ENCODE peak calls at places on chromosomes 13 and 19, in six cellular contexts. L is neural progenitor cell, Q is AG09309, O is Peyer's patch, R is WTC11, V is Caco-2. D is an unnamed sample.

GRCh38 chr13:44368062-44368591 is 5.5 kb upstream of the SERP2 start:
- DNase-seq in L (no peak), Q (peak), O (no peak), R (no peak), V (peak), D (no peak)

GRCh38 chr19:15298847-15299567 is 33.3 kb downstream of the BRD4 start:
- DNase-seq in L (no peak), Q (no peak), O (no peak), R (no peak), V (no peak), D (no peak)

GRCh38 chr19:38020331-38020730 is 113.3 kb downstream of the SIPA1L3 start:
- DNase-seq in L (no peak), Q (no peak), O (no peak), R (no peak), V (no peak), D (no peak)

GRCh38 chr13:58611117-58611516 is 979.6 kb downstream of the PCDH17 start:
- DNase-seq in L (no peak), Q (no peak), O (no peak), R (no peak), V (no peak), D (no peak)

GRCh38 chr19:1041835-1042685 is 2.2 kb downstream of the ABCA7 start:
- DNase-seq in L (no peak), Q (no peak), O (no peak), R (no peak), V (no peak), D (no peak)

GRCh38 chr13:43095771-43096719 is 72.7 kb downstream of the DNAJC15 start:
- DNase-seq in L (no peak), Q (no peak), O (no peak), R (no peak), V (no peak), D (no peak)

GRCh38 chr19:43778651-43779050 is 2.1 kb downstream of the KCNN4 start:
- DNase-seq in L (no peak), Q (no peak), O (peak), R (no peak), V (no peak), D (no peak)

GRCh38 chr19:33819875-33820781 is 23.5 kb downstream of the KCTD15 start:
- DNase-seq in L (peak), Q (no peak), O (peak), R (peak), V (peak), D (peak)

GRCh38 chr19:49113762-49114629 is at the start of gene LIN7B:
- DNase-seq in L (peak), Q (no peak), O (peak), R (peak), V (peak), D (peak)

GRCh38 chr19:35055715-35056179 is 14.2 kb downstream of the HPN start:
- DNase-seq in L (peak), Q (no peak), O (no peak), R (peak), V (peak), D (no peak)

GRCh38 chr19:19451429-19452240 is 46.2 kb downstream of the GATAD2A start:
- DNase-seq in L (no peak), Q (no peak), O (no peak), R (no peak), V (no peak), D (no peak)

GRCh38 chr13:42574435-42575311 is 721 bp downstream of the TNFSF11 start:
- DNase-seq in L (peak), Q (no peak), O (peak), R (peak), V (no peak), D (no peak)

GRCh38 chr19:39409207-39409885 is 2.7 kb downstream of the ZFP36 start:
- DNase-seq in L (no peak), Q (no peak), O (peak), R (peak), V (peak), D (no peak)

GRCh38 chr19:44683434-44684210 is 12.3 kb downstream of the CEACAM19 start:
- DNase-seq in L (no peak), Q (no peak), O (no peak), R (no peak), V (no peak), D (no peak)

GRCh38 chr13:32940601-32941000 is 75.6 kb upstream of the KL start:
- DNase-seq in L (no peak), Q (no peak), O (no peak), R (no peak), V (no peak), D (no peak)

GRCh38 chr19:29873024-29873800 is 61.4 kb downstream of the CCNE1 start:
- DNase-seq in L (peak), Q (no peak), O (peak), R (peak), V (peak), D (peak)

GRCh38 chr19:29872224-29872731 is 60.5 kb downstream of the CCNE1 start:
- DNase-seq in L (peak), Q (no peak), O (no peak), R (peak), V (no peak), D (no peak)

GRCh38 chr19:29876414-29876813 is 64.6 kb downstream of the CCNE1 start:
- DNase-seq in L (no peak), Q (no peak), O (no peak), R (no peak), V (no peak), D (no peak)

GRCh38 chr19:29875931-29876330 is 64.1 kb downstream of the CCNE1 start:
- DNase-seq in L (no peak), Q (no peak), O (no peak), R (no peak), V (no peak), D (no peak)

GRCh38 chr19:29873801-29874575 is 62.2 kb downstream of the CCNE1 start:
- DNase-seq in L (no peak), Q (no peak), O (no peak), R (no peak), V (no peak), D (no peak)
- TF ChIP-seq CTCF in L (peak), Q (no peak), O (no peak), R (peak), V (no peak), D (no peak)

GRCh38 chr13:35162420-35162819 is 220.3 kb downstream of the NBEA start:
- DNase-seq in L (no peak), Q (no peak), O (no peak), R (no peak), V (no peak), D (no peak)
- TF ChIP-seq CTCF in L (no peak), Q (no peak), O (no peak), R (no peak), V (no peak), D (no peak)

GRCh38 chr13:51260154-51260553 is 38.0 kb downstream of the FAM124A start:
- DNase-seq in L (no peak), Q (no peak), O (no peak), R (no peak), V (no peak), D (no peak)

GRCh38 chr13:51259359-51259645 is 37.1 kb downstream of the FAM124A start:
- DNase-seq in L (no peak), Q (no peak), O (no peak), R (no peak), V (no peak), D (no peak)

GRCh38 chr13:51261610-51262249 is 39.5 kb downstream of the FAM124A start:
- DNase-seq in L (no peak), Q (no peak), O (no peak), R (no peak), V (no peak), D (no peak)

GRCh38 chr13:51258612-51259358 is 36.6 kb downstream of the FAM124A start:
- DNase-seq in L (no peak), Q (no peak), O (no peak), R (no peak), V (no peak), D (peak)

DNA sequence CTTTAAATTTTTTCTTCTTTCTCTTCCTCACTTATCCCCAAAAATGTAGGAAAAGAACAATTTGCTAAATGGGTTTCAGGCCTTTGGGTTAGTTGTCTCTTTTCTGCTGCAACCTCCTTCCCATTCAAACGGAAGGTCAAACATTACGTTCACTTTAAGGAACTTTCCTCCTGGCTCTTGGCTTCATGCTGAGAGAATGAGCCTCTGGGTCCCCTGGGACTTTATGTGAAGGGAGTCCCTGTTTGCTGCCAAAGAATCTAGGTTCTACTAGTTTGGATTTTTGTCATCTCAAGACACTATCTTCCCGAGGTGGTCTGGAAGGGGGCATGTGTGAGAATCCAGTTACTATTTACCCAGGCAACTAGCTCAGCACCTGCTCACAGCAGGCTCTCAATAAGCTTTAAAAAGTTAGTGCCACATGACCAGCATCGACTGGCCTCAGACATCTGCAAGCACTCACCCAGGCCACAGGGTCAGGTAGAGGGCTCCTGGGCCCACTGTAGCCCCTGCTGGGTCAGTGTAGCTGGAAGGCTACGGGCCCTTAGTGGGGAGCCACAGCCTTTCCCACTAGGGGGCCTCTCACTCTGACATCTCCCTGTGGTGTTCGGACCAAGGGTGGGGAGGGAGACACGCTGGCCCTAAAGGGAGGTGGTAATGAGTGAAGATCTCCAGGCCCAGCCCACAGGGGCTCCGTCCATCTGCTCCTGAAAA is 40.5 kb downstream of the FAM124A start:
- DNase-seq in L (peak), Q (no peak), O (no peak), R (no peak), V (peak), D (no peak)
- TF ChIP-seq CTCF in L (no peak), Q (peak), O (no peak), R (no peak), V (peak), D (no peak)

GRCh38 chr13:111047326-111047725 is 67.8 kb upstream of the ARHGEF7 start:
- DNase-seq in L (no peak), Q (no peak), O (no peak), R (no peak), V (no peak), D (no peak)

GRCh38 chr13:111048387-111048786 is 66.7 kb upstream of the ARHGEF7 start:
- DNase-seq in L (no peak), Q (no peak), O (no peak), R (no peak), V (no peak), D (no peak)

GRCh38 chr13:111044087-111044830 is 70.9 kb upstream of the ARHGEF7 start:
- DNase-seq in L (no peak), Q (no peak), O (no peak), R (no peak), V (no peak), D (no peak)

GRCh38 chr13:111045170-111045569 is 69.9 kb upstream of the ARHGEF7 start:
- DNase-seq in L (no peak), Q (no peak), O (no peak), R (no peak), V (no peak), D (no peak)

GRCh38 chr13:111046590-111047141 is 68.4 kb upstream of the ARHGEF7 start:
- DNase-seq in L (no peak), Q (no peak), O (no peak), R (no peak), V (no peak), D (no peak)
- TF ChIP-seq CTCF in L (no peak), Q (peak), O (no peak), R (no peak), V (no peak), D (no peak)

GRCh38 chr19:7004313-7004931 is 16.8 kb downstream of the MBD3L2B start:
- DNase-seq in L (peak), Q (no peak), O (no peak), R (no peak), V (no peak), D (peak)
- TF ChIP-seq CTCF in L (peak), Q (no peak), O (no peak), R (no peak), V (no peak), D (peak)

DNA sequence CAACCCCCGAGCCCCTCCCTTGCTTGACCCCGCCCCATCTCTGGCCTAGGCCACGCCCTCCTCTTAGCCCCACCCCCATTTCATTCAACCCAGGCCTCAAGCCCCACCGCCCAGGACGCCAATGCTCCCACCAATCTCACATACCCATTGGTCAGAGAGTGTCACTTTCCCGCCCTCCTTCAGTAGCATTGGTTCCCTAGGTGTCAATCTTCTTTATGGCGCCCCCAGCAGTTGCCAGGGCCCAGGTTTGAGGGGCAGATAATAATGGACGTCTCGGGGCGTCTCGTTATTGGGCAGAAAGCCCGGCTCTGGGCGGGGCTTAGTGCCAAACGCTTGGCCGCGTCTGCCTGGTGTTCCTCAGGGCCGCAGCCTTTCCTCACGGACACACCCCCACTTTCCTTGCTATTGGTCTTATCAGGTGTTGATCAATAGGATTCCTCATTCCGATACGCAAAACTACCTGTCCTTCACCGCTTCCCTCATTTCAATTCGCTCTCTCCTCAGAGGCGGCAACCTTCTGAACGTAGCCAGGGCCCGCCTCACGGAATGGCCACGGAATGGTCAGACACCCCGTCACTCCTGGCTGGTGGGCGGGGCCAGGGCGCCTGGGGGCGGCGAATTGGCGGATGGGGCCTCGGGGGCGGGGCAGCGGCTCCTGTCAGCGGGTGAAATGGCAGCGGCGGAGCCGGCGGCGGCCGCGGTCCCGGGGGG is at the start of gene EVI5L:
- DNase-seq in L (peak), Q (peak), O (peak), R (peak), V (peak), D (peak)
- TF ChIP-seq CTCF in L (no peak), Q (no peak), O (no peak), R (no peak), V (no peak), D (no peak)

DNA sequence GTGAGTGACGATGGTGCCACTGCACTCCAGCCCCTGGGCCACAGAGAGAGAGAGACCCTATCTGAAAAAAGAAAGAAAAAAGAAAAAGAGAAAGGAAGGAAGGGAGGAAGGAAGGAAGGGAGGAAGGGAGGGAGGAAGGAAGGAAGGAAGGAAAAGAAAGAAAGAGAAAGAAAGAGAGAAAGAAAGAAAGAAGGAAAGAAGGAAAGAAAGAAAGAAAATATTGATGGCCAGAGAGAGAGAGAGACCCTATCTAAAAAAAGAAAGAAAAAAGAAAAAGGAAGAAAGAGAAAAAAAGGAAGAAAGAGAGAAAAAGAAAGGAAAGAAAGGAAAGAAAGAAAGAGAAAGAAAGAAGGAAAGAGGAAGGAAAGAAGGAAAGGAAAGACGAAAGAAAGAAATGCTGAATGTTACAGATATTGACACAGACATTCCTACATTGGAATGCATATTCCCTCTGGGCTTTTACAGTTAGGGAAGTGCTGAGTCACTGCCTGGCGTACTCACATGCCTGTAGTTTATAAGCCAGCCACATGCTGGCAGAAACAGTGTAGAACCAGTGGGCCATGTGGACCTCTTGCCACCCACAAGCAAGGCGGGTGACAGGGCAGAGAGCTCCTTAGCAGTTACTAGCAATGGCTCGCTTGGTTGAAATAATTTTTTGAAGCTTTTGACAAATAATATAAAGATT is 34.6 kb upstream of the SLC46A3 start:
- DNase-seq in L (no peak), Q (peak), O (no peak), R (peak), V (peak), D (no peak)
- TF ChIP-seq CTCF in L (no peak), Q (no peak), O (no peak), R (no peak), V (peak), D (no peak)

GRCh38 chr13:113233101-113233500 is 23.7 kb downstream of the CUL4A start:
- DNase-seq in L (no peak), Q (no peak), O (no peak), R (no peak), V (no peak), D (no peak)

GRCh38 chr13:113239986-113240385 is 30.6 kb downstream of the CUL4A start:
- DNase-seq in L (no peak), Q (no peak), O (no peak), R (no peak), V (no peak), D (no peak)

GRCh38 chr13:113243847-113244246 is 34.4 kb downstream of the CUL4A start:
- DNase-seq in L (no peak), Q (no peak), O (no peak), R (no peak), V (no peak), D (no peak)

GRCh38 chr13:113239357-113239756 is 29.9 kb downstream of the CUL4A start:
- DNase-seq in L (no peak), Q (no peak), O (no peak), R (no peak), V (no peak), D (no peak)

GRCh38 chr13:113238542-113238941 is 29.1 kb downstream of the CUL4A start:
- DNase-seq in L (no peak), Q (no peak), O (no peak), R (no peak), V (no peak), D (no peak)
- TF ChIP-seq CTCF in L (no peak), Q (no peak), O (no peak), R (peak), V (no peak), D (no peak)

DNA sequence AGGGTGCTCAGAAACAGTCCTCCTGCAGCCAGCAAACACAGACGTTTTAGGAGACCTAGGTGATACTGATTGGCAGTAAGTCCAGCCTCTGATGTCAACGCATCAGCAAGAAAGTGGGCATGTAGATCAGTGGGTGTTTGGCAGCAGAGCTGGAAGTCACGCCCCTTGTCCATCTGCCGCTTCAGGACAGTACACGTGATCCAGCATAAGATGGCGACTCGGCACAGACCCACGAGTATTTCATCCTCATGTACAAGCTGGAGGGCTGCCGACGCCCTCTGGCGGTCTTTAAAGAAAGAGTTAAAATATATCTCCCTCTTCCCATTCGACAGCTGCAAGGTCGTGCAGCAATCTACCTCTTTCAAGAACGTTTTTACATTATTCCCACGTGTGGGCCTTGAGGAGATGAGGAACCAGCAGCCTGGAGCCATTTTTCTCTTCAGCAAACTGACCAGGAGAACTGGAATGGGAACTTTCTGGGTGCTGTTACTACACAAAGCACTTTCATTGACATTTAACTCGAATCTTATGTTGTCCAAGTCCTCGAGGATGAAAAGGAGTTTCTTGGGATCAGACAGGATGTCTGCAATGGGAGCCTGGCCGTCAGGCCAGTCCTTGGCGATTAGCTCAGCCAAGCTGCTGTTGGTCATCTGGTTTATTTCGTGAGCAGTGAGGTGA is 22.3 kb downstream of the NLRP11 start:
- DNase-seq in L (peak), Q (peak), O (peak), R (peak), V (peak), D (no peak)
- TF ChIP-seq CTCF in L (peak), Q (peak), O (no peak), R (no peak), V (peak), D (peak)